ENCODE peak calls at places on chromosomes 3 and 15, in eight cellular contexts. One of them, this sample, is unnamed.

GRCh38 chr3:5389057-5389456 is 201.6 kb downstream of the EDEM1 start:
- DNase-seq in lung: no peak
- DNase-seq in cardiac muscle cell: no peak
- DNase-seq in H1: no peak
- DNase-seq in SJSA1: no peak
- DNase-seq in IMR-90: no peak
- DNase-seq in right cardiac atrium: no peak
- DNase-seq in mammary epithelial cell: peak
- DNase-seq in this sample: no peak

GRCh38 chr15:78112551-78112950 is 18.7 kb downstream of the CIB2 start:
- DNase-seq in H1: no peak
- DNase-seq in lung: no peak
- DNase-seq in mammary epithelial cell: no peak
- DNase-seq in IMR-90: no peak
- DNase-seq in right cardiac atrium: no peak
- DNase-seq in cardiac muscle cell: no peak
- DNase-seq in SJSA1: no peak
- DNase-seq in this sample: no peak

GRCh38 chr3:111164621-111165020 is 93.0 kb downstream of the NECTIN3 start:
- DNase-seq in IMR-90: no peak
- DNase-seq in mammary epithelial cell: no peak
- DNase-seq in right cardiac atrium: no peak
- DNase-seq in H1: no peak
- DNase-seq in cardiac muscle cell: no peak
- DNase-seq in SJSA1: no peak
- DNase-seq in lung: no peak
- DNase-seq in this sample: no peak

GRCh38 chr3:112101946-112102345 is 15.8 kb downstream of the C3orf52 start:
- DNase-seq in SJSA1: peak
- DNase-seq in right cardiac atrium: no peak
- DNase-seq in mammary epithelial cell: peak
- DNase-seq in cardiac muscle cell: peak
- DNase-seq in H1: no peak
- DNase-seq in IMR-90: peak
- DNase-seq in lung: no peak
- DNase-seq in this sample: peak

GRCh38 chr15:92527197-92527596 is 128.4 kb downstream of the FAM174B start:
- DNase-seq in lung: no peak
- DNase-seq in mammary epithelial cell: no peak
- DNase-seq in cardiac muscle cell: peak
- DNase-seq in H1: no peak
- DNase-seq in right cardiac atrium: no peak
- DNase-seq in SJSA1: no peak
- DNase-seq in IMR-90: no peak
- DNase-seq in this sample: no peak

GRCh38 chr3:146555311-146555710 is 10.9 kb upstream of the PLSCR1 start:
- DNase-seq in SJSA1: no peak
- DNase-seq in mammary epithelial cell: no peak
- DNase-seq in right cardiac atrium: no peak
- DNase-seq in cardiac muscle cell: no peak
- DNase-seq in IMR-90: no peak
- DNase-seq in H1: no peak
- DNase-seq in lung: no peak
- DNase-seq in this sample: no peak

GRCh38 chr3:117651271-117651670 is 941.7 kb downstream of the TUSC7 start:
- DNase-seq in mammary epithelial cell: no peak
- DNase-seq in IMR-90: no peak
- DNase-seq in cardiac muscle cell: no peak
- DNase-seq in right cardiac atrium: no peak
- DNase-seq in lung: no peak
- DNase-seq in SJSA1: no peak
- DNase-seq in H1: no peak
- DNase-seq in this sample: no peak

GRCh38 chr15:66454143-66454542 is 43.4 kb downstream of the SNAPC5 start:
- DNase-seq in right cardiac atrium: no peak
- DNase-seq in cardiac muscle cell: peak
- DNase-seq in mammary epithelial cell: peak
- DNase-seq in lung: no peak
- DNase-seq in H1: no peak
- DNase-seq in IMR-90: peak
- DNase-seq in SJSA1: no peak
- DNase-seq in this sample: no peak

GRCh38 chr3:177776656-177777055 is 579.4 kb upstream of the TBL1XR1 start:
- DNase-seq in H1: no peak
- DNase-seq in mammary epithelial cell: peak
- DNase-seq in lung: no peak
- DNase-seq in cardiac muscle cell: peak
- DNase-seq in IMR-90: peak
- DNase-seq in SJSA1: peak
- DNase-seq in right cardiac atrium: no peak
- DNase-seq in this sample: peak

GRCh38 chr15:43251863-43252241 is 14.9 kb downstream of the TGM5 start:
- DNase-seq in H1: no peak
- DNase-seq in cardiac muscle cell: no peak
- DNase-seq in IMR-90: no peak
- DNase-seq in right cardiac atrium: no peak
- DNase-seq in SJSA1: no peak
- DNase-seq in mammary epithelial cell: no peak
- DNase-seq in lung: no peak
- DNase-seq in this sample: no peak

GRCh38 chr15:101133751-101134261 is 118.0 kb downstream of the CHSY1 start:
- DNase-seq in right cardiac atrium: no peak
- DNase-seq in SJSA1: no peak
- DNase-seq in H1: no peak
- DNase-seq in mammary epithelial cell: no peak
- DNase-seq in lung: no peak
- DNase-seq in cardiac muscle cell: no peak
- DNase-seq in IMR-90: no peak
- DNase-seq in this sample: no peak

GRCh38 chr3:111151438-111151837 is 79.8 kb downstream of the NECTIN3 start:
- DNase-seq in H1: no peak
- DNase-seq in right cardiac atrium: no peak
- DNase-seq in IMR-90: peak
- DNase-seq in mammary epithelial cell: peak
- DNase-seq in cardiac muscle cell: peak
- DNase-seq in SJSA1: no peak
- DNase-seq in lung: no peak
- DNase-seq in this sample: peak

GRCh38 chr15:76840830-76841460 is 64.2 kb downstream of the SCAPER start:
- DNase-seq in H1: no peak
- DNase-seq in SJSA1: no peak
- DNase-seq in lung: no peak
- DNase-seq in IMR-90: peak
- DNase-seq in mammary epithelial cell: peak
- DNase-seq in cardiac muscle cell: peak
- DNase-seq in right cardiac atrium: no peak
- DNase-seq in this sample: peak

GRCh38 chr15:99365232-99365631 is 114.0 kb downstream of the LRRC28 start:
- DNase-seq in lung: no peak
- DNase-seq in right cardiac atrium: no peak
- DNase-seq in H1: no peak
- DNase-seq in IMR-90: no peak
- DNase-seq in SJSA1: no peak
- DNase-seq in mammary epithelial cell: no peak
- DNase-seq in cardiac muscle cell: no peak
- DNase-seq in this sample: no peak

GRCh38 chr15:84645496-84645895 is 8.6 kb downstream of the WDR73 start:
- DNase-seq in cardiac muscle cell: no peak
- DNase-seq in mammary epithelial cell: no peak
- DNase-seq in lung: no peak
- DNase-seq in IMR-90: no peak
- DNase-seq in SJSA1: no peak
- DNase-seq in right cardiac atrium: no peak
- DNase-seq in H1: no peak
- DNase-seq in this sample: no peak

GRCh38 chr3:172307143-172307560 is 141.1 kb downstream of the GHSR start:
- DNase-seq in right cardiac atrium: no peak
- DNase-seq in cardiac muscle cell: peak
- DNase-seq in IMR-90: peak
- DNase-seq in lung: no peak
- DNase-seq in SJSA1: no peak
- DNase-seq in H1: no peak
- DNase-seq in mammary epithelial cell: peak
- DNase-seq in this sample: peak

GRCh38 chr3:21457084-21457483 is 293.9 kb downstream of the ZNF385D start:
- DNase-seq in lung: no peak
- DNase-seq in H1: no peak
- DNase-seq in mammary epithelial cell: no peak
- DNase-seq in IMR-90: no peak
- DNase-seq in right cardiac atrium: no peak
- DNase-seq in SJSA1: no peak
- DNase-seq in cardiac muscle cell: no peak
- DNase-seq in this sample: no peak

GRCh38 chr3:156493887-156494286 is 61.0 kb downstream of the SSR3 start:
- DNase-seq in SJSA1: no peak
- DNase-seq in lung: no peak
- DNase-seq in cardiac muscle cell: no peak
- DNase-seq in right cardiac atrium: no peak
- DNase-seq in IMR-90: no peak
- DNase-seq in H1: no peak
- DNase-seq in mammary epithelial cell: no peak
- DNase-seq in this sample: no peak
- H3K27ac ChIP-seq in SJSA1: no peak
- H3K27ac ChIP-seq in lung: no peak
- H3K27ac ChIP-seq in cardiac muscle cell: no peak
- H3K27ac ChIP-seq in right cardiac atrium: no peak
- H3K27ac ChIP-seq in IMR-90: no peak
- H3K27ac ChIP-seq in H1: no peak
- H3K27ac ChIP-seq in mammary epithelial cell: no peak
- H3K27ac ChIP-seq in this sample: no peak

GRCh38 chr3:129213238-129213637 is 29.5 kb upstream of the CNBP start:
- DNase-seq in mammary epithelial cell: no peak
- DNase-seq in IMR-90: no peak
- DNase-seq in H1: no peak
- DNase-seq in lung: no peak
- DNase-seq in right cardiac atrium: no peak
- DNase-seq in cardiac muscle cell: no peak
- DNase-seq in SJSA1: no peak
- DNase-seq in this sample: no peak

GRCh38 chr3:129207347-129207947 is 23.8 kb upstream of the CNBP start:
- DNase-seq in SJSA1: no peak
- DNase-seq in mammary epithelial cell: no peak
- DNase-seq in lung: no peak
- DNase-seq in IMR-90: no peak
- DNase-seq in H1: no peak
- DNase-seq in right cardiac atrium: no peak
- DNase-seq in cardiac muscle cell: no peak
- DNase-seq in this sample: no peak

GRCh38 chr3:129211345-129211744 is 27.6 kb upstream of the CNBP start:
- DNase-seq in mammary epithelial cell: no peak
- DNase-seq in H1: no peak
- DNase-seq in SJSA1: no peak
- DNase-seq in cardiac muscle cell: peak
- DNase-seq in lung: no peak
- DNase-seq in IMR-90: no peak
- DNase-seq in right cardiac atrium: no peak
- DNase-seq in this sample: no peak

DNA sequence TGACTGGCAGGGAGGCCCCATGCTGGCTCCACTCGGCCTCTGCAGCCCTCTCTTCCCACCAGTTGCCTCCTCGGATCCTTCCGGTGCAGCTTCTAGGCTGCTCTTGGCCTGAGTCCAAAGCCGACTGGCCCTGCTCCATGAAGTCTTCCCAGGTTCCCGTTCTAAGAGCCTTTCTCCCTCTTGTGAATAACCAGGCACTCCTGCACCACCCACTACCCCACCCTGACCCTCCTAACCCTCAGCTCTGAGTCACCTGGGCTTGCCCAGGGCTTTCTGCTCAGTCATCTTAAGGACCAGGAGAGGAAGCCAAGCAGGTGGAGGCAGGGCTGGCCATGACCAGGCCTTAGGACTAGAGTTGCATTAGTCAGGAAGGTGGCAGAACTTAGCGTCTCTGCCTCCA is 28.1 kb upstream of the CNBP start:
- DNase-seq in H1: no peak
- DNase-seq in mammary epithelial cell: peak
- DNase-seq in IMR-90: peak
- DNase-seq in right cardiac atrium: peak
- DNase-seq in SJSA1: peak
- DNase-seq in cardiac muscle cell: peak
- DNase-seq in lung: peak
- DNase-seq in this sample: peak
- H3K27ac ChIP-seq in H1: no peak
- H3K27ac ChIP-seq in mammary epithelial cell: peak
- H3K27ac ChIP-seq in IMR-90: peak
- H3K27ac ChIP-seq in right cardiac atrium: no peak
- H3K27ac ChIP-seq in SJSA1: no peak
- H3K27ac ChIP-seq in cardiac muscle cell: no peak
- H3K27ac ChIP-seq in lung: no peak
- H3K27ac ChIP-seq in this sample: no peak

DNA sequence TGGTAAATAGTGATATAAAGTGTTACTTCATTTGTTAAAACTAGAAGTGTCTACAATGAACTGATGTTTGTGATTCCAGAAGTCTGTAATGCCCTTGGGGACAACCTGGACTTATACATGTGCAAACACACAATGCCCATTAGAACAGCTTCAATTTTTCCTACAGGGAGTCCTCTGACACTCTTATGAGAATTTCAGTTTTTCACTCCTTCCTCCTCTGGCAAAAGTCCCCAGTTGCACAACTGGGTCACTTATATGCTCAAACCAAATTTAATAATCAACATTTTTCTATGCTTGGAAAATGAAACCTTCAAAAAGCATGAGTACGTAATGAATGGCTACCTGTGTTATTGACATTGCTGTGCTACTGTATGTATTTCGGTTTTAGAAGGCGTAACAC is at the start of gene OR5H15:
- DNase-seq in mammary epithelial cell: no peak
- DNase-seq in H1: no peak
- DNase-seq in IMR-90: no peak
- DNase-seq in SJSA1: no peak
- DNase-seq in lung: no peak
- DNase-seq in right cardiac atrium: no peak
- DNase-seq in cardiac muscle cell: no peak
- DNase-seq in this sample: no peak
- H3K27ac ChIP-seq in mammary epithelial cell: no peak
- H3K27ac ChIP-seq in H1: no peak
- H3K27ac ChIP-seq in IMR-90: no peak
- H3K27ac ChIP-seq in SJSA1: no peak
- H3K27ac ChIP-seq in lung: no peak
- H3K27ac ChIP-seq in right cardiac atrium: no peak
- H3K27ac ChIP-seq in cardiac muscle cell: no peak
- H3K27ac ChIP-seq in this sample: no peak

DNA sequence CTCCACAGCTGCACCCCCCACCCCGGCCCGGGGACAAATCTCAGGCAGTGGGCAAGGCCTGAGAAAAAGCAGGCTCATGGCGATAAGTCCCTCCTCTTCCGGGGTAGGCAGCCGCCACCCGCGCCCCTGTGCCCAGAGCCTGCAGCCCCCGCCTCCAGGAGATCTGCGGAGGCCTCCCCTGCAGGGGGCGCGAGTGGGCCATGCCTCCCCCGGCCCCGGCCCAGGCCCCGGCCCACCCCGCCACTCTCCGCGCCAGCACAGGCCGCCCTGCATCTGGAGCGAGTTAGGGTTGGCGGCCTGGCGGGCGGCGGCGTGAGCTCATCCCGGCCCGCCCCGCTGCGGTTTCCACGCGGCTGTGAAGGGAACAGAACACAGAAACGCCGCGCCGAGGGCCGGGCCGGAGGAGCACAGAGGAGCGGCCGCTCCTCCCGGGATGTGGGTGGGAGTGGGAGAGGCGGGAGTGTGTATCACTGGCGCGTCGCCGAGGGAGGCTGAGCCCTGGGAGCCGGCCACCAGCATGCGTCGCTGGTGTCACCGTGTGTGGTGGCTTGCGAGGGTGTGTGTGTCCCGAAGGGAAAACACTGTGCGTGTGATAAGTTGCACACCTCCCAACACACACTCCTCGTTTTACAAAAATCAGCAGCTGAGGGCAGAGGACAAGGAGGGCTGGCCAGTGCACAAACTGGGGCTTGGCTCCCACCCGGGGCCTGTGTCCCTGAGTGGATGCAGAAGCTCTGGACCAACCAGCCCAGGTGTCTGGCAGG is 17.2 kb downstream of the MYL3 start:
- DNase-seq in lung: peak
- DNase-seq in mammary epithelial cell: peak
- DNase-seq in IMR-90: peak
- DNase-seq in cardiac muscle cell: peak
- DNase-seq in SJSA1: peak
- DNase-seq in right cardiac atrium: peak
- DNase-seq in H1: peak
- DNase-seq in this sample: peak
- H3K27ac ChIP-seq in lung: peak
- H3K27ac ChIP-seq in mammary epithelial cell: no peak
- H3K27ac ChIP-seq in IMR-90: peak
- H3K27ac ChIP-seq in cardiac muscle cell: peak
- H3K27ac ChIP-seq in SJSA1: peak
- H3K27ac ChIP-seq in right cardiac atrium: peak
- H3K27ac ChIP-seq in H1: peak
- H3K27ac ChIP-seq in this sample: peak

This sample was measured in astrocyte.